ENCODE peak calls at places on chromosomes 16 and 17, in six cellular contexts. X is esophagus muscularis mucosa, M is HepG2, C is cardiac fibroblast, O is iPS DF 6.9, U is HAP-1. J is an unnamed sample.

GRCh38 chr16:83606486-83607030 is 201.2 kb upstream of the HSBP1 start:
- DNase-seq in X (peak), M (no peak), C (no peak), O (no peak), U (no peak), J (no peak)

GRCh38 chr17:28846231-28846630 is 3.6 kb upstream of the FAM222B start:
- DNase-seq in X (no peak), M (no peak), C (no peak), O (no peak), U (no peak), J (no peak)

GRCh38 chr16:82544378-82544777 is 82.4 kb upstream of the CDH13 start:
- DNase-seq in X (peak), M (no peak), C (no peak), O (no peak), U (no peak), J (no peak)

GRCh38 chr16:67277999-67278772 is 1.1 kb upstream of the PLEKHG4 start:
- DNase-seq in X (no peak), M (peak), C (peak), O (no peak), U (no peak), J (no peak)

GRCh38 chr17:33200116-33200515 is 93.0 kb downstream of the ASIC2 start:
- DNase-seq in X (no peak), M (no peak), C (no peak), O (no peak), U (no peak), J (no peak)

GRCh38 chr16:67158637-67159600 is 790 bp downstream of the TRADD start:
- DNase-seq in X (no peak), M (peak), C (no peak), O (no peak), U (peak), J (no peak)

GRCh38 chr17:29076087-29076486 is 33.1 kb downstream of the PIPOX start:
- DNase-seq in X (no peak), M (peak), C (no peak), O (no peak), U (no peak), J (no peak)

GRCh38 chr16:83713597-83713996 is 94.2 kb upstream of the HSBP1 start:
- DNase-seq in X (no peak), M (no peak), C (no peak), O (no peak), U (peak), J (no peak)

GRCh38 chr16:78096386-78096785 is 3.1 kb upstream of the WWOX start:
- DNase-seq in X (no peak), M (no peak), C (no peak), O (no peak), U (no peak), J (no peak)

GRCh38 chr17:35554668-35555067 is 6.0 kb downstream of the SLFN14 start:
- DNase-seq in X (no peak), M (no peak), C (no peak), O (no peak), U (no peak), J (no peak)

GRCh38 chr16:53456625-53457024 is 22.4 kb downstream of the RBL2 start:
- DNase-seq in X (no peak), M (no peak), C (no peak), O (no peak), U (no peak), J (no peak)

GRCh38 chr17:35117984-35118383 is 1.7 kb downstream of the RAD51D start:
- DNase-seq in X (no peak), M (peak), C (peak), O (no peak), U (peak), J (no peak)

GRCh38 chr17:2705263-2705662 is 6.3 kb downstream of the CLUH start:
- DNase-seq in X (no peak), M (peak), C (peak), O (no peak), U (no peak), J (no peak)

GRCh38 chr17:46785696-46786095 is 32.8 kb downstream of the WNT3 start:
- DNase-seq in X (no peak), M (no peak), C (no peak), O (no peak), U (peak), J (no peak)

GRCh38 chr16:13425840-13426239 is 494.1 kb upstream of the ERCC4 start:
- DNase-seq in X (no peak), M (no peak), C (no peak), O (no peak), U (no peak), J (no peak)

GRCh38 chr16:75087040-75087979 is 29.3 kb downstream of the LDHD start:
- DNase-seq in X (no peak), M (peak), C (peak), O (no peak), U (no peak), J (no peak)

GRCh38 chr17:50624321-50624935 is 10.3 kb upstream of the ABCC3 start:
- DNase-seq in X (no peak), M (no peak), C (no peak), O (no peak), U (no peak), J (no peak)

GRCh38 chr17:75645501-75645888 is 12.3 kb downstream of the SMIM5 start:
- DNase-seq in X (no peak), M (no peak), C (no peak), O (no peak), U (no peak), J (peak)

GRCh38 chr17:75110307-75110937 is 653 bp downstream of the ARMC7 start:
- DNase-seq in X (no peak), M (no peak), C (peak), O (no peak), U (peak), J (no peak)

GRCh38 chr17:51667722-51668083 is 407.4 kb downstream of the UTP18 start:
- DNase-seq in X (no peak), M (no peak), C (no peak), O (no peak), U (no peak), J (no peak)

GRCh38 chr17:47304191-47304590 is 19.6 kb upstream of the EFCAB13 start:
- DNase-seq in X (no peak), M (no peak), C (no peak), O (no peak), U (no peak), J (no peak)

GRCh38 chr17:43875476-43876147 is 28.6 kb downstream of the CD300LG start:
- DNase-seq in X (no peak), M (no peak), C (no peak), O (no peak), U (no peak), J (no peak)

GRCh38 chr16:89721644-89722391 is 481 bp downstream of the ZNF276 start:
- DNase-seq in X (peak), M (no peak), C (peak), O (no peak), U (peak), J (no peak)

GRCh38 chr17:60353773-60354172 is 38.2 kb downstream of the USP32 start:
- DNase-seq in X (no peak), M (no peak), C (no peak), O (no peak), U (no peak), J (no peak)

GRCh38 chr17:60354223-60354622 is 37.7 kb downstream of the USP32 start:
- DNase-seq in X (no peak), M (peak), C (peak), O (no peak), U (no peak), J (no peak)

GRCh38 chr17:60358611-60359225 is 33.2 kb downstream of the USP32 start:
- DNase-seq in X (no peak), M (no peak), C (no peak), O (no peak), U (no peak), J (no peak)

GRCh38 chr17:60356947-60357346 is 35.0 kb downstream of the USP32 start:
- DNase-seq in X (no peak), M (no peak), C (peak), O (no peak), U (no peak), J (no peak)

DNA sequence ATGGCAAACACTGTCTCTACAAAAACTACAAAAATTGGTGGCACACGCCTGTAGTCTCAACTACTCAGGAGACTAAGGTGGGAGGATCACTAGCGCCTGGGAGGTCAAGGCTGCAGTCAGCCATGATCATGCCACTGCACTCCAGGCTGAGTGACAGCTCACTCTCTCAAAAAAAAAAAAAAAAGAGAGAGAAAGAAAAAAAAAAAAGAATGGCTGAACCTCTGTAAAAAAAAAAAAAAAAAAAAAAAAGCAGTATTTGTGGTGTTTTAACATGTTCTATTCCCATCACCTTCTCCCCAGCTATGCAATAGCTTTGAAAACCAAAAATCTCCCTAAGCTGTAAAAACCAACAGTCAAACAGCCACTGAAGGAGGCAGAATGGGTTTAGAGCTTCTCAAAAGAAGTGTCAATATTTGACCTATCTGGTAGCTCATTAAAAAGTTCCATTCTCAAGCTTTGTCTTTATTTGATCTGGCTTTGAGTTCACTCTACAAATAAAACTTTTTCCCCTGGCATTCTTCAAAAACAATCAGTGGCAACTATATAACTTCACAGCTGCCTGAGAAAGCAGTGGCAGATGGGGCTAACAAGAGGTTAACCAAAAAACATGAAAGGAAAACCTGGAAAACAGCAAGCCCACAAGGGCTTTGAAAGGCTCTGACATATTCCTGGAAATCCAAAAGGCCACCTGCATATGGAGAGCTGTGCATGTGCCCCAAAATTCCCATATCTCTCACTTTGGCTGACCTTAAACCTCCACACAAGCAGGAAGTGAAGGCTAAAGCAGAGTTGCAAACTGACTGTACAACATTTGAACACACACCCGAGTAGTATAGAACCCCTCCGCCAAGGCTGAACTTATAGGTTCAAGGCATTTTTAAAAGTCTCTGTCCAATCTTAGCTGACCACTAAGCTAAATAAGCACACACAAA is 36.0 kb downstream of the USP32 start:
- DNase-seq in X (no peak), M (peak), C (peak), O (no peak), U (no peak), J (no peak)
- H3K4me3 ChIP-seq in X (no peak), M (no peak), C (no peak), O (no peak), U (no peak), J (no peak)

DNA sequence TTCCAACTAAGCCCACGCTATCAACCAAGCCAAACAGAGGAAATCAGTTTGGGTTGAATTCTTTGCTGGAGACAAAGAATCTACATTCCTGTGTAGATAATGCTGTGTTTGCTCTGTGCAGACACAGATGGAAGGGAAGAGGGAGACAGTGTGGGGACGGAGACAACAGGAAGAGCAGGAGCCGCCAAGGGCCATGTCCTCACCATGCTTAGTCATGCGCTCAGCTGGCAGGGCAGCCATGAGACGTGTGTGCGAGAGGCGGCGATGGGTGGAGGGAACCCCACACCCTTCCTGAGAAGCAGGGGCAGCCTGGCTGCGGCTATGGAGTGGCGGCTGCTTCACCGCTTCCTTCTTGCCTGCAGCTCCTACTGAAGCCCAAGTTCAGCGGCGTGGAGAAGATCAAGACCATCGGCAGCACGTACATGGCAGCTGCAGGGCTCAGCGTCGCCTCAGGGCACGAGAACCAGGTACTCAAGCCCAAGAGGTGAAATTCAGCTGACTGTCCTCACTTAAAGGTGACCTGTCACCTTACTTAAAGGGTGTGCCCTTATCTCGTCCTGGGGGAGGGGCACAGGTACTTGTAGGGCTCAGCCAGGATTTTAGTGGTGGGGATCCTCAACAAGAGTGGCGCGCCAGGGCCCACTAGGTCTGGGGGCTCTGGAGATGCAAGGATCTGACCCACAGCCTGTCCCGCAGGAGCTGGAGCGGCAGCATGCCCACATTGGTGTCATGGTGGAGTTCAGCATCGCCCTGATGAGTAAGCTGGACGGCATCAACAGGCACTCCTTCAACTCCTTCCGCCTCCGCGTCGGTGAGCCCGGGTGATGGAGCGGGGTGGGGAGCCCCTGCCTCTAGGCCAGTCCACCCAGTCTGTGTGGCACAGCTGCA is 47.5 kb downstream of the ADCY7 start:
- DNase-seq in X (peak), M (peak), C (peak), O (no peak), U (no peak), J (no peak)
- H3K4me3 ChIP-seq in X (no peak), M (no peak), C (no peak), O (no peak), U (no peak), J (no peak)

GRCh38 chr16:86343111-86343642 is 167.2 kb upstream of the FOXF1 start:
- DNase-seq in X (peak), M (no peak), C (peak), O (no peak), U (no peak), J (no peak)
- H3K4me3 ChIP-seq in X (peak), M (no peak), C (no peak), O (no peak), U (no peak), J (no peak)

GRCh38 chr16:1431497-1432270 is 806 bp downstream of the PERCC1 start:
- DNase-seq in X (no peak), M (no peak), C (no peak), O (no peak), U (no peak), J (no peak)
- H3K4me3 ChIP-seq in X (no peak), M (no peak), C (no peak), O (no peak), U (no peak), J (no peak)

GRCh38 chr16:56066617-56067016 is 124.7 kb upstream of the GNAO1 start:
- DNase-seq in X (no peak), M (no peak), C (no peak), O (no peak), U (no peak), J (no peak)
- H3K4me3 ChIP-seq in X (no peak), M (no peak), C (no peak), O (no peak), U (no peak), J (no peak)

GRCh38 chr16:24838554-24839266 is 7.1 kb upstream of the SLC5A11 start:
- DNase-seq in X (no peak), M (peak), C (peak), O (no peak), U (no peak), J (no peak)
- H3K4me3 ChIP-seq in X (no peak), M (peak), C (no peak), O (no peak), U (no peak), J (no peak)

GRCh38 chr17:21215935-21216334 is 2.0 kb upstream of the TMEM11 start:
- DNase-seq in X (no peak), M (no peak), C (peak), O (no peak), U (no peak), J (no peak)
- H3K4me3 ChIP-seq in X (no peak), M (no peak), C (no peak), O (no peak), U (no peak), J (no peak)

GRCh38 chr17:63832014-63832413 is 4.6 kb upstream of the FTSJ3 start:
- DNase-seq in X (no peak), M (no peak), C (no peak), O (no peak), U (no peak), J (no peak)
- H3K4me3 ChIP-seq in X (no peak), M (no peak), C (no peak), O (no peak), U (no peak), J (no peak)